ENCODE peak calls at places on chromosome 4, in six cellular contexts. O is stomach, J is A549, K is right lobe of liver, F is upper lobe of left lung, G is heart left ventricle. Y is an unnamed sample.

GRCh38 chr4:167321299-167321698 is 87.0 kb upstream of the SPOCK3 start:
- DNase-seq in O (no peak), J (no peak), K (no peak), F (no peak), G (no peak), Y (no peak)

GRCh38 chr4:39320381-39321115 is 45.6 kb downstream of the RFC1 start:
- DNase-seq in O (no peak), J (no peak), K (no peak), F (no peak), G (no peak), Y (no peak)

GRCh38 chr4:91198951-91199350 is 1071.8 kb downstream of the CCSER1 start:
- DNase-seq in O (no peak), J (peak; percentile 4), K (no peak), F (no peak), G (no peak), Y (no peak)

GRCh38 chr4:116824172-116824571 is 261.2 kb downstream of the TRAM1L1 start:
- DNase-seq in O (no peak), J (no peak), K (no peak), F (no peak), G (no peak), Y (no peak)

GRCh38 chr4:11416767-11417113 is 12.0 kb downstream of the HS3ST1 start:
- DNase-seq in O (no peak), J (no peak), K (no peak), F (no peak), G (no peak), Y (no peak)

GRCh38 chr4:3712112-3712805 is 53.9 kb upstream of the ADRA2C start:
- DNase-seq in O (no peak), J (no peak), K (no peak), F (no peak), G (peak; percentile 14), Y (no peak)

GRCh38 chr4:151689211-151689991 is 71.4 kb downstream of the GATB start:
- DNase-seq in O (no peak), J (no peak), K (no peak), F (no peak), G (no peak), Y (no peak)

GRCh38 chr4:97404876-97405523 is 738.3 kb downstream of the STPG2 start:
- DNase-seq in O (no peak), J (peak; percentile 52), K (no peak), F (no peak), G (no peak), Y (no peak)

GRCh38 chr4:17577660-17578481 is 873 bp downstream of the LAP3 start:
- DNase-seq in O (peak; percentile 37), J (no peak), K (peak; percentile 65), F (no peak), G (peak; percentile 61), Y (peak; percentile 61)

GRCh38 chr4:111641813-111642579 is 503.3 kb upstream of the FAM241A start:
- DNase-seq in O (peak; percentile 49), J (peak; percentile 88), K (no peak), F (no peak), G (peak; percentile 33), Y (peak; percentile 74)

GRCh38 chr4:23866450-23866849 is 23.4 kb downstream of the PPARGC1A start:
- DNase-seq in O (no peak), J (no peak), K (no peak), F (no peak), G (no peak), Y (no peak)

GRCh38 chr4:53889335-53890084 is 174.9 kb downstream of the CHIC2 start:
- DNase-seq in O (no peak), J (no peak), K (no peak), F (no peak), G (no peak), Y (no peak)

GRCh38 chr4:104025251-104025650 is 305.5 kb upstream of the TACR3 start:
- DNase-seq in O (no peak), J (no peak), K (no peak), F (no peak), G (no peak), Y (no peak)

GRCh38 chr4:110088670-110089069 is 109.7 kb downstream of the ELOVL6 start:
- DNase-seq in O (no peak), J (peak; percentile 0), K (no peak), F (no peak), G (no peak), Y (no peak)

GRCh38 chr4:9999956-10000551 is 21.2 kb downstream of the SLC2A9 start:
- DNase-seq in O (no peak), J (no peak), K (no peak), F (no peak), G (no peak), Y (no peak)

GRCh38 chr4:155604718-155605601 is 61.7 kb upstream of the GUCY1A1 start:
- DNase-seq in O (peak; percentile 27), J (no peak), K (no peak), F (no peak), G (peak; percentile 42), Y (no peak)

GRCh38 chr4:5044341-5044740 is 6.9 kb upstream of the STK32B start:
- DNase-seq in O (no peak), J (no peak), K (no peak), F (no peak), G (no peak), Y (no peak)

GRCh38 chr4:11426003-11426402 is 2.7 kb downstream of the HS3ST1 start:
- DNase-seq in O (no peak), J (no peak), K (no peak), F (no peak), G (no peak), Y (no peak)

GRCh38 chr4:26238782-26239647 is 81.8 kb upstream of the RBPJ start:
- DNase-seq in O (no peak), J (no peak), K (no peak), F (no peak), G (no peak), Y (no peak)

GRCh38 chr4:8191136-8191747 is 7.8 kb upstream of the SH3TC1 start:
- DNase-seq in O (peak; percentile 63), J (no peak), K (peak; percentile 83), F (peak; percentile 88), G (peak; percentile 90), Y (peak; percentile 50)

GRCh38 chr4:169225058-169225751 is 45.6 kb downstream of the SH3RF1 start:
- DNase-seq in O (no peak), J (peak; percentile 72), K (no peak), F (no peak), G (no peak), Y (no peak)

GRCh38 chr4:74189331-74190043 is 31.6 kb downstream of the MTHFD2L start:
- DNase-seq in O (no peak), J (peak; percentile 69), K (no peak), F (no peak), G (no peak), Y (no peak)

GRCh38 chr4:142248946-142249345 is 597.2 kb downstream of the INPP4B start:
- DNase-seq in O (no peak), J (peak; percentile 47), K (no peak), F (no peak), G (no peak), Y (no peak)

GRCh38 chr4:174154455-174154854 is 129.0 kb downstream of the FBXO8 start:
- DNase-seq in O (no peak), J (peak; percentile 43), K (no peak), F (no peak), G (peak; percentile 42), Y (no peak)

GRCh38 chr4:20176881-20177280 is 74.8 kb upstream of the SLIT2 start:
- DNase-seq in O (no peak), J (no peak), K (no peak), F (no peak), G (no peak), Y (no peak)

GRCh38 chr4:143341186-143341755 is 4.6 kb downstream of the GAB1 start:
- DNase-seq in O (no peak), J (no peak), K (no peak), F (no peak), G (peak; percentile 36), Y (no peak)

DNA sequence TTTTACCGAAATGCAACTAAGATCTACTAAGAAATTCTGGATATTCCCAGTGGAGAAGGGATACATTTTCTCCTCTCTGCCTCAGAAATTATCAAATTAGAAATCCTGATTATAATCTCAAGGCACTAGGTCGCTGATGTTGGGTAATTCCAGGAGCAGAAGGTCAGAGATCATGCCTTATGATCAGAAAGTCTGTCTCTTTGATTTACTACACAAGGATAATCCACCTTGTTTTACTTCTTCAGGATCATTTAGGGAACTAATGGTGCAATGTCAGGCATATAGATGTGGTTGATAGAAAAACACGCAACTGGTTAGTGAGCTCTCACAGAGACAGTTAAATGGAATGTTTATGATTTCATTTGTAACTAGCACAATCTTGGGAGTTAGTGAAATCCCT is 1069.7 kb downstream of the STIM2 start:
- DNase-seq in O (no peak), J (no peak), K (no peak), F (no peak), G (no peak), Y (no peak)
- H3K4me3 ChIP-seq in O (no peak overlapping the region), J (no peak overlapping the region), K (no peak overlapping the region), F (no peak overlapping the region), G (no peak overlapping the region), Y (no peak overlapping the region)

DNA sequence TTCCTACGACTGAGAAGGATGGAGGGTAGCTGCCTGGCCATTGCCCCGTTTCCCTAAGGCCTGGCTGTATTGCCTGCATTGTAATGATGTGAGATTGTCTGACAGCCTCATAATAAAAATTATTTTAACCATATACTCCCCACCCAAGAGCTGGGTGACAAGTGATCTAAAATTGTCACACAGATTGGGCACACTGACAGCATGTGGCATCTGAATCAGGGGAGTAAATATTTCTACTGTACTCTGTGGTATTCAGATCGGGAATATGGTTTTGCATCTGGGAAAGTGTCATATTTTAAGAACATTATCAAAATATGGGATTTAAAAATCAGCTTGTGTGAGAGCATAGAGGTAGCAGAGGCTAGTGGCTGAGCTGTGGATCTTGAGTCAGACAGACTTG is 135.7 kb upstream of the PDLIM3 start:
- DNase-seq in O (no peak), J (no peak), K (no peak), F (no peak), G (no peak), Y (no peak)
- H3K4me1 ChIP-seq in O (peaks cover 27% of the 10 kb centered on the region), J (no peaks in the 10 kb centered on the region), K (no peaks in the 10 kb centered on the region), F (no peaks in the 10 kb centered on the region), G (peaks cover 3% of the 10 kb centered on the region), Y (no peaks in the 10 kb centered on the region)

GRCh38 chr4:28093071-28093470 is 1232.4 kb downstream of the STIM2 start:
- DNase-seq in O (no peak), J (no peak), K (no peak), F (no peak), G (no peak), Y (no peak)

DNA sequence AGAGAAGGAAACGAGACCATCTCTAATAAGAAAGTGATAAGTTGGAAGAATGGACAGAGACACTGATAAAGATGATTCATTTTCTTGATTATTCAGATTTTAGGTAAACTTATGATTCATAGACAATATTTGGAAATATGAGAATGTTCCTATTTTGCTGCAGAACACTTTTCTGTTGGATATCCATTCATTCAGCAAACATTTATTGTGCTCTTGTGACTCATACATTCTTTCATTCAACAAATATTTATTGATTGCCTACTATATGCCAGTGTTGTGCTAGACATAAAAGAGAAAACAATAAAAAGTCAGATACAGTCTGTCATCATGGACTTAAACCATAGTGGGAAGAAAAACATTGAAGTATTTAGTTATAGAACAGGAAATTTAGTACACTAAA is 1232.0 kb downstream of the STIM2 start:
- DNase-seq in O (no peak), J (no peak), K (no peak), F (no peak), G (no peak), Y (no peak)
- TF ChIP-seq POLR2A in O (no peak), J (no peak), K (no peak), F (no peak), G (no peak), Y (no peak)

GRCh38 chr4:172772781-172773180 is 395.8 kb upstream of the GALNT7 start:
- DNase-seq in O (no peak), J (no peak), K (no peak), F (no peak), G (no peak), Y (no peak)

GRCh38 chr4:172776203-172776896 is 392.3 kb upstream of the GALNT7 start:
- DNase-seq in O (no peak), J (no peak), K (no peak), F (no peak), G (no peak), Y (no peak)

GRCh38 chr4:172770787-172771186 is 397.8 kb upstream of the GALNT7 start:
- DNase-seq in O (no peak), J (no peak), K (no peak), F (no peak), G (no peak), Y (no peak)
- H3K4me3 ChIP-seq in O (no peak overlapping the region), J (no peak overlapping the region), K (no peak overlapping the region), F (no peak overlapping the region), G (no peak overlapping the region), Y (no peak overlapping the region)

Y was measured in testis.